ENCODE peak calls at places on chromosomes 16 and 17, in ten cellular contexts. T is AG10803, P is fibroblast of pulmonary artery, J is ascending aorta, A is OCI-LY7, Q is BJ, U is HFF-Myc, Z is tibial nerve, B is Peyer's patch, W is fibroblast of lung. F is an unnamed sample.

GRCh38 chr17:74768069-74768762 is 7.9 kb downstream of the NAT9 start:
- DNase-seq in P (peak), J (peak), Q (no peak), A (no peak), U (no peak), Z (no peak), B (no peak), T (peak), W (peak), F (peak)

GRCh38 chr17:81401727-81402529 is 6.7 kb downstream of the BAHCC1 start:
- DNase-seq in Z (no peak), J (no peak), A (peak), B (no peak), U (no peak), Q (no peak), W (peak), P (peak), T (peak), F (peak)

GRCh38 chr16:6211644-6212043 is 1114.0 kb upstream of the EEF2KMT start:
- DNase-seq in Q (no peak), A (no peak), J (no peak), P (no peak), B (no peak), Z (no peak), U (no peak), W (no peak), T (no peak), F (no peak)

GRCh38 chr16:12453832-12454231 is 349.9 kb downstream of the CPPED1 start:
- DNase-seq in J (no peak), Z (no peak), Q (no peak), T (no peak), B (no peak), P (peak), U (no peak), A (no peak), W (no peak), F (no peak)

GRCh38 chr17:74698069-74698468 is 14.7 kb downstream of the CD300LF start:
- DNase-seq in Q (no peak), B (no peak), A (no peak), W (no peak), T (no peak), P (no peak), J (no peak), Z (no peak), U (no peak), F (no peak)

GRCh38 chr16:56910654-56911539 is 21.0 kb upstream of the HERPUD1 start:
- DNase-seq in T (peak), A (peak), W (peak), J (peak), P (peak), Q (peak), Z (peak), B (no peak), U (no peak), F (peak)

GRCh38 chr16:46830417-46830901 is 521 bp downstream of the C16orf87 start:
- DNase-seq in T (peak), A (peak), Z (no peak), Q (no peak), B (peak), W (no peak), J (peak), U (no peak), P (peak), F (no peak)

GRCh38 chr17:49486012-49486641 is 9.0 kb upstream of the NGFR start:
- DNase-seq in A (no peak), Z (no peak), Q (no peak), B (no peak), P (no peak), U (no peak), W (no peak), J (no peak), T (no peak), F (no peak)

GRCh38 chr17:65799454-65799853 is 238.0 kb upstream of the AXIN2 start:
- DNase-seq in A (no peak), J (no peak), B (no peak), U (no peak), P (no peak), Z (no peak), Q (no peak), W (no peak), T (no peak), F (no peak)

GRCh38 chr17:65799869-65800268 is 238.4 kb upstream of the AXIN2 start:
- DNase-seq in Q (no peak), P (no peak), U (no peak), W (no peak), A (no peak), T (no peak), B (no peak), J (no peak), Z (no peak), F (no peak)

GRCh38 chr17:65797101-65797500 is 235.7 kb upstream of the AXIN2 start:
- DNase-seq in B (no peak), Z (no peak), P (no peak), U (no peak), A (no peak), T (no peak), W (no peak), Q (no peak), J (no peak), F (no peak)

GRCh38 chr17:65800655-65801054 is 239.2 kb upstream of the AXIN2 start:
- DNase-seq in T (no peak), W (no peak), Q (no peak), A (no peak), Z (no peak), U (no peak), B (no peak), J (no peak), P (no peak), F (no peak)

DNA sequence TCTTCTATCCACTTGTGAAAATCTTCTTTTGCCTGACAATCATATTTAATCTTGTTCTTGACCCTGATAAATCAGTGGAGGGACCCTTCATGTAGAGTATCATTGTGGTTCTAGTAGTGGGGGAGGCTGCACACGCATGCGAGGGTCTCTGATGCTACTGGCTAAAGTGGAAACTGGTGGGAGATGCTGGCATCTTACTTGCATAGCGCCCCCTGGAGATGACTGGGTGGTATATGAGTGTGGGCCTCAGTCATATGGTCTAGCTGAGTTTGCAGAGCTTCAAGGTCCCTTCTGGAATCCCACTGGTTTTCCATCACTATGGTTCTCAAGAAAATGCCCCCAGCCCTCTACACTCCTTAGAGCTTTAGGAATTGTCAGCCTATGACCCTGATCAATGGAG is 236.4 kb upstream of the AXIN2 start:
- DNase-seq in T (no peak), W (peak), B (no peak), A (peak), P (no peak), Q (no peak), J (no peak), Z (no peak), U (no peak), F (peak)
- TF ChIP-seq CTCF in T (no peak), W (peak), B (peak), A (peak), P (peak), Q (peak), J (no peak), Z (no peak), U (peak), F (peak)

GRCh38 chr16:30381351-30382041 is 865 bp downstream of the SEPTIN1 start:
- DNase-seq in U (no peak), P (no peak), B (no peak), W (no peak), Q (no peak), J (no peak), T (no peak), Z (no peak), A (peak), F (no peak)
- H3K4me3 ChIP-seq in U (no peak), P (no peak), B (peak), W (no peak), Q (no peak), J (no peak), T (no peak), Z (no peak), A (peak), F (no peak)

DNA sequence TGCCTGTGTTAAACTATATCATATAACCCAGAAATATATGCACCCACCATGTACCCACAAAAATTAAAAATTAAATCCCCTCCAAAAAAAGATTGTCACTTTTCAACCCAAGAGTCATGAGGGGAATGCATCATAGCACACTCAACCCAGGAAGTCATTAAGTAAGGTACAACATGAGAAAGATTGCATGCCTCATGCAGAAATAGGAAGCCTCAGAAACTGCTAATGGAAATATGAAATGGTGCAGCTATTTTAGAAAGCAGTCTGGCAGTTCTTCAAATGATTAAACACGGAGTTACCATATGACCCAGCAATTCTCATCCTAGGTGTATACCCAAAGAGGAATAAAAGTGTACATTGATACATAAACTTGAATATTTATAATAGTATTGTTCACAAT is 70.5 kb downstream of the TMEM100 start:
- DNase-seq in Q (no peak), J (no peak), T (no peak), U (no peak), A (no peak), P (no peak), Z (no peak), B (no peak), W (no peak), F (no peak)
- TF ChIP-seq CTCF in Q (no peak), J (no peak), T (no peak), U (no peak), A (no peak), P (no peak), Z (no peak), B (no peak), W (no peak), F (no peak)

GRCh38 chr16:85235988-85236831 is 123.9 kb upstream of the CIBAR2 start:
- DNase-seq in B (no peak), P (no peak), Q (no peak), T (no peak), U (no peak), Z (no peak), A (no peak), J (no peak), W (peak), F (peak)
- H3K4me3 ChIP-seq in B (peak), P (peak), Q (peak), T (peak), U (peak), Z (peak), A (no peak), J (peak), W (no peak), F (peak)

GRCh38 chr17:55284944-55285339 is 20.2 kb downstream of the HLF start:
- DNase-seq in T (no peak), B (no peak), A (no peak), U (no peak), P (no peak), Q (no peak), J (no peak), W (no peak), Z (no peak), F (peak)

GRCh38 chr17:55282379-55282702 is 17.6 kb downstream of the HLF start:
- DNase-seq in Q (no peak), W (no peak), Z (no peak), U (no peak), P (no peak), B (no peak), A (no peak), J (no peak), T (no peak), F (no peak)

GRCh38 chr17:55281592-55282378 is 17.0 kb downstream of the HLF start:
- DNase-seq in T (no peak), U (no peak), Z (no peak), B (no peak), A (no peak), P (no peak), Q (no peak), J (no peak), W (no peak), F (no peak)

GRCh38 chr17:55284001-55284884 is 19.5 kb downstream of the HLF start:
- DNase-seq in A (peak), P (no peak), B (no peak), Q (no peak), W (no peak), J (no peak), T (no peak), U (no peak), Z (no peak), F (no peak)

GRCh38 chr17:55283256-55283965 is 18.7 kb downstream of the HLF start:
- DNase-seq in J (no peak), Z (no peak), W (peak), T (no peak), U (no peak), A (no peak), B (no peak), Q (no peak), P (no peak), F (no peak)
- TF ChIP-seq CTCF in J (no peak), Z (no peak), W (no peak), T (no peak), U (no peak), A (no peak), B (no peak), Q (no peak), P (no peak), F (no peak)

GRCh38 chr16:10817514-10817913 is 1.1 kb downstream of the TVP23A start:
- DNase-seq in W (no peak), P (no peak), B (no peak), A (no peak), U (no peak), Q (no peak), Z (no peak), T (no peak), J (no peak), F (no peak)
- H3K4me3 ChIP-seq in W (no peak), P (no peak), B (no peak), A (no peak), U (no peak), Q (no peak), Z (no peak), T (no peak), J (no peak), F (no peak)

GRCh38 chr16:527015-527903 is at the start of gene CAPN15:
- DNase-seq in U (peak), T (peak), P (peak), B (peak), J (peak), Z (peak), A (peak), Q (no peak), W (peak), F (peak)
- TF ChIP-seq CTCF in U (no peak), T (no peak), P (no peak), B (peak), J (peak), Z (no peak), A (no peak), Q (no peak), W (no peak), F (no peak)

DNA sequence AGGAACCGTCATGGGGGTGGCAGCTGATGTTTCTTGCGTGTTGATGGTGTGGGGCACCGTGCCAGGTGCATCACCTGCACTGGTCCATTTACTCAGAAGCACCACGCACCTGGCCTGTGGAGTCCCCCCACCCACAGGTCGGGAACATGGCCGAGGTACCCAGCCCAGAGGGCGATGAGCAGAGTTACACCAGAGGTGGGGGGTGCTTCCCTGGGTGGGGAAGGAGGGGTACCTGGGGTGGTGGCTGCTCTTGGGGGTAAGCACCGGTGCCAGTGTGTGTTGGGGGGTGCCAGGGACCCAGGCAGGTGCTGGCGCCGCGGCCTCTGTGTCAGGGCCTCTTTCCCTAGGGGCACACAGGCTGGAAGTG is 5.0 kb upstream of the ZNF750 start:
- DNase-seq in P (no peak), J (no peak), Z (no peak), W (no peak), B (no peak), Q (no peak), A (no peak), T (no peak), U (no peak), F (no peak)
- H3K4me3 ChIP-seq in P (no peak), J (no peak), Z (peak), W (no peak), B (no peak), Q (no peak), A (no peak), T (no peak), U (no peak), F (peak)

DNA sequence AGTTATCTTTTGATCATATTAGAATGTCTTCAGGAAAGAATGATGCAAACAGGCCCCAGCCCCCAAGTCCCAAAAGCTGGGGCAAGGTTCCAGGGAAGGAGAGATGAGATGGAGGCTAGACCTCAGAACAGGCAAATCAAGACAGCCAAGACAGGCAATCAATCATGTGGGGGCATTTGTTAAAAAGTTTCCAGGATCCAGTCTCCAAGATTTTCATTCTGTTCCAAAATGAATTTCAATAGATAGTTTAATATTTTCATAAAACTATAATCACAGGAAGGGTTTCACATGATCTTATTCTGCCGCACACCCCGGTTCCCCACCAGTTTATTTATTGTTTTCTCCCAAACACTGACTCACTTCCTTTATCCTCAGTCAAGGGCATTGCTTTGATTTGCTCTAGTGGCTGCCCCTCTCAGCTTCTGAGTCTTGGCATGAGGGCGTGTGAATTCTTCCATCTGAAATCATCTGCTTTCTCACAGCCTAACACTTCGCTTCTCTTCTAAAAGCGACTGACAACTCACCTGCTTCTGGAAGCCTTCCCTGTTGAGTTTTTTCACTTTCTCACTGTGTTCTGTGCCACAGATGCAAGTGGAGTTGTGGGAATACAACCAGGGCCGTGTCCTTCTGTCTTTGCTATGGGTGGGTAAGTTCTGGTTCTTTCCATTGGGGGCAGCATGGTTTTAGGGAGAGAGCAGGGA is 12.2 kb upstream of the TERF2 start:
- DNase-seq in J (peak), A (peak), B (no peak), P (peak), W (peak), Z (peak), Q (peak), T (peak), U (no peak), F (peak)
- TF ChIP-seq CTCF in J (peak), A (peak), B (peak), P (peak), W (peak), Z (peak), Q (peak), T (peak), U (peak), F (peak)

DNA sequence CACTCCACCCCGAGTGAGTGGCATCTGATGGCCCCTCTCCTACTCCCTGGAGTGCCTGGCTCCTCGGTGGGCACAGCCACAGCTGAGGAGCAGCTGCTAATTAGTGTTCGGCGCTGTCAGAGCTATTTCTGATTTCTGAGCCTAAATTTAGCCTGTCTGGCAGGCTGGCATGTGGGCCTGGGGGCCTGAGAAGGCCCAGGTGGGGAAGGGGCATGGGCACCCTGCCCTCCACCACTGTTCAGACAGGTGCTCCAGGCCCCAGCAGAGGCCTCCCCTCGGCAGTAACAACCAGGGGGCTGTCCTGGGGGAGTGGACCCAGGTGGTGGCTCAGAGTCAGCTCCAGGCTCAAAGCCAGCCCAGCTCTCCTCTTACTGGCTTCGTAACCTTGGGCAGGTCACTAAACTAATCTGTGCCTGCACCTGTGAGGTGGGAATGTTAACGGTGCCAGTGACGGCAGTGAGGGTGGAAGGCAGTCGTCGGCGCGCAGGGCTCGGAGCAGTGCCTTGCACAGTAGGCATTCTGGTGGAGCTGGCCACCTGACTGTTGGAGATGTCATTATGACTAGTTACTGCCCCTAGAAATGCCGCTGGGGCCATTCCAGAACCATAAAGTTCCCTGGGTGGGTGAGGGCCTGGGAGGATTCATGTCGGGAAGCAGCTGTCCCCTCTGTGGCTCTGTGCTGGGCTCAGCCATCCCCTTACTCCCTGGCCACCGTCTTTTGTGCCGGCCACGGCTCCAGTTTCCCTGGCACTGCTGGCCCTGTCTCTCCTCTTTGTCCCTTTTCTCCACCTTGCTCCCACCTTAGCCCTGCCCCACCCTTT is 6.6 kb downstream of the FMNL1 start:
- DNase-seq in Z (no peak), B (no peak), U (no peak), P (no peak), W (no peak), J (no peak), T (no peak), Q (no peak), A (peak), F (no peak)
- H3K4me3 ChIP-seq in Z (peak), B (peak), U (no peak), P (no peak), W (no peak), J (no peak), T (no peak), Q (no peak), A (peak), F (no peak)